ENCODE peak calls at places on chromosomes 4 and X, in seven cellular contexts. G is mucosa of gallbladder, U is dorsolateral prefrontal cortex, B is breast epithelium, Y is NCI-H1694 treated with DMSO at 0.1 percent for 48 hours, W is SJSA1, O is AML-193. X is an unnamed sample.

GRCh38 chr4:159447296-159447695 is 344.4 kb downstream of the RAPGEF2 start:
- DNase-seq in G (no peak), U (no peak), B (no peak), Y (no peak), W (no peak), O (no peak), X (no peak)

GRCh38 chr4:184750926-184751584 is 17.2 kb upstream of the CENPU start:
- DNase-seq in G (no peak), U (no peak), B (no peak), Y (no peak), W (no peak), O (no peak), X (no peak)

GRCh38 chrX:68354869-68355628 is 78.2 kb downstream of the OPHN1 start:
- DNase-seq in G (no peak), U (no peak), B (no peak), Y (no peak), W (peak), O (no peak), X (no peak)

GRCh38 chrX:115226929-115227328 is 7.0 kb downstream of the LRCH2 start:
- DNase-seq in G (no peak), U (no peak), B (no peak), Y (no peak), W (no peak), O (no peak), X (no peak)

GRCh38 chr4:137471895-137472294 is 60.4 kb downstream of the PCDH18 start:
- DNase-seq in G (no peak), U (no peak), B (no peak), Y (no peak), W (no peak), O (no peak), X (no peak)

GRCh38 chr4:25743971-25744370 is 88.3 kb downstream of the SLC34A2 start:
- DNase-seq in G (no peak), U (no peak), B (no peak), Y (no peak), W (no peak), O (no peak), X (no peak)

GRCh38 chr4:174521800-174522182 is 497 bp downstream of the HPGD start:
- DNase-seq in G (peak), U (no peak), B (no peak), Y (no peak), W (no peak), O (no peak), X (no peak)

GRCh38 chr4:151569650-151570049 is 160.7 kb downstream of the FHIP1A start:
- DNase-seq in G (no peak), U (no peak), B (no peak), Y (no peak), W (no peak), O (no peak), X (no peak)

GRCh38 chrX:41895826-41896225 is 27.5 kb downstream of the CASK start:
- DNase-seq in G (no peak), U (no peak), B (no peak), Y (no peak), W (no peak), O (no peak), X (no peak)